ENCODE peak calls at places on chromosomes 7 and 10, in seven cellular contexts. M, I, B, Q, G, O and L are unnamed samples. For H3K36me3, the result is how much of the 10 kb centered on the place peaks cover.

GRCh38 chr7:47142169-47142866 is 439.6 kb downstream of the TNS3 start:
- DNase-seq in G (no peak), I (no peak), M (no peak), O (no peak), B (peak), Q (no peak), L (no peak)

GRCh38 chr7:50321678-50322077 is 17.2 kb downstream of the IKZF1 start:
- DNase-seq in B (no peak), M (no peak), G (no peak), I (no peak), O (no peak), Q (no peak), L (no peak)

GRCh38 chr7:140881507-140882228 is 43.1 kb downstream of the BRAF start:
- DNase-seq in O (no peak), I (no peak), Q (no peak), M (no peak), B (no peak), G (no peak), L (no peak)

GRCh38 chr7:116180302-116180701 is 30.0 kb upstream of the TES start:
- DNase-seq in Q (no peak), I (no peak), G (peak), O (peak), M (no peak), B (peak), L (no peak)

GRCh38 chr7:127885843-127886242 is 145.4 kb downstream of the LRRC4 start:
- DNase-seq in M (peak), B (no peak), G (no peak), O (no peak), Q (peak), I (peak), L (no peak)

GRCh38 chr7:7221602-7222038 is 39.3 kb downstream of the C1GALT1 start:
- DNase-seq in I (no peak), O (no peak), Q (peak), M (no peak), G (no peak), B (peak), L (no peak)

GRCh38 chr10:98195132-98195531 is 60.7 kb downstream of the R3HCC1L start:
- DNase-seq in B (no peak), Q (no peak), O (no peak), I (no peak), G (no peak), M (no peak), L (peak)

GRCh38 chr10:42623929-42624328 is 14.4 kb downstream of the ZNF33B start:
- DNase-seq in G (no peak), O (no peak), Q (no peak), M (no peak), I (no peak), B (no peak), L (no peak)

GRCh38 chr7:108561047-108561619 is 8.4 kb downstream of the THAP5 start:
- DNase-seq in I (no peak), G (no peak), Q (no peak), M (no peak), O (no peak), B (no peak), L (no peak)

GRCh38 chr10:126670056-126670743 is at the start of gene C10orf90:
- DNase-seq in M (no peak), I (no peak), B (no peak), G (no peak), O (no peak), Q (no peak), L (no peak)

GRCh38 chr10:13483073-13483472 is 45.7 kb downstream of the BEND7 start:
- DNase-seq in M (no peak), I (no peak), G (no peak), O (no peak), Q (no peak), B (no peak), L (no peak)

GRCh38 chr10:13489035-13489434 is 39.8 kb downstream of the BEND7 start:
- DNase-seq in G (peak), O (no peak), Q (no peak), I (no peak), M (no peak), B (no peak), L (no peak)

GRCh38 chr10:13483951-13484350 is 44.9 kb downstream of the BEND7 start:
- DNase-seq in M (no peak), G (no peak), Q (no peak), B (no peak), O (no peak), I (no peak), L (no peak)

GRCh38 chr10:13481690-13482089 is 47.1 kb downstream of the BEND7 start:
- DNase-seq in G (no peak), B (no peak), Q (no peak), I (no peak), M (no peak), O (no peak), L (no peak)

DNA sequence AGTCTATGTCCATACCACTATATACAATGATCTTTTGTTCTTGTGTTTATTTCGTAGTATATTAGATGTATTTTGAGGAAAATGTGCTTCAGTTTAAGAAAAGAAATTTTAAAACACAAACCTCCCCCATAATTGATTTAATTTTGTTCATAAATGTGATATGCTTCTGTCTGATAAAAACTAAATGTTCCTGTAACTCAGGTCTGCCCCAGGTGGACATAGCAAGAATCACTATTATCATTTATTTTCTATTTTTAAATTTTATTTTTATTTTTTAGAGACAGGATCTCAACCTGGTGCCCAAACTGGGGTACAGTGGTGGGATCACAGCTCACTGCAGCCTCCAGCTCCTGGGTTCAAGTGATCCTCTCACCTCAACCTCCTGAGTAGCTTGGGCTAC is 43.2 kb downstream of the BEND7 start:
- DNase-seq in G (no peak), O (no peak), B (peak), I (no peak), M (no peak), Q (no peak), L (no peak)
- TF ChIP-seq CTCF in G (peak), O (no peak), B (peak), I (no peak), M (peak), Q (no peak), L (peak)

GRCh38 chr7:94422136-94422535 is 27.4 kb downstream of the COL1A2 start:
- DNase-seq in B (no peak), O (no peak), Q (no peak), I (no peak), G (no peak), M (no peak), L (no peak)

GRCh38 chr7:94424336-94424735 is 29.6 kb downstream of the COL1A2 start:
- DNase-seq in M (no peak), B (no peak), Q (no peak), G (no peak), I (no peak), O (no peak), L (no peak)

GRCh38 chr7:94421711-94422110 is 27.0 kb downstream of the COL1A2 start:
- DNase-seq in I (no peak), Q (no peak), O (no peak), B (no peak), G (no peak), M (no peak), L (no peak)

GRCh38 chr7:94423116-94423515 is 28.4 kb downstream of the COL1A2 start:
- DNase-seq in I (no peak), M (no peak), B (no peak), Q (no peak), O (no peak), G (no peak), L (no peak)

DNA sequence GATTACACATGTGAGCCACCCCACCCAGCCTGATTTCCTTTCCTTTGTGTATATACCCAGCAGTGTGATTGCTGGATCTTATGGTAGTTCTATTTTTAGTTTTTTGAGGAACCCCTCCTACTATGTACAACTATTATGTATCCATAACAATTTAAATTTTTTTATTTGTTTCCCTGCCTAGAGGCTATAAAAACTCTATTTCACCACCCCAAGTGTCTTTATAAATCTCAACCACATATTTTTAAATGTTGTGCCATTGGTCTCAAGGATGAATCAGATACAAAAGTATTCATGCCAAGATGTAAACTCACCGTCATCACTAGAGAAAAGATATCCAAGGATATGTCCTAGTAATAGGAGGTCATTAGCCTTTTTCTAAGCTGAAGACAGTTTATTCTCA is 29.2 kb downstream of the COL1A2 start:
- DNase-seq in B (peak), M (no peak), I (no peak), G (no peak), Q (no peak), O (no peak), L (no peak)
- H3K36me3 ChIP-seq in B (under half), M (under half), I (half or more), G (half or more), Q (half or more), O (under half), L (under half)

GRCh38 chr10:30359373-30360206 is 10.5 kb upstream of the MTPAP start:
- DNase-seq in O (peak), M (peak), I (no peak), B (peak), Q (peak), G (peak), L (peak)
- TF ChIP-seq CTCF in O (peak), M (peak), I (peak), B (peak), Q (peak), G (peak), L (peak)

GRCh38 chr10:7795605-7796004 is 7.6 kb downstream of the ATP5F1C start:
- DNase-seq in Q (no peak), G (no peak), I (no peak), O (no peak), B (no peak), M (peak), L (no peak)
- H3K36me3 ChIP-seq in Q (under half), G (under half), I (under half), O (under half), B (under half), M (under half), L (under half)

DNA sequence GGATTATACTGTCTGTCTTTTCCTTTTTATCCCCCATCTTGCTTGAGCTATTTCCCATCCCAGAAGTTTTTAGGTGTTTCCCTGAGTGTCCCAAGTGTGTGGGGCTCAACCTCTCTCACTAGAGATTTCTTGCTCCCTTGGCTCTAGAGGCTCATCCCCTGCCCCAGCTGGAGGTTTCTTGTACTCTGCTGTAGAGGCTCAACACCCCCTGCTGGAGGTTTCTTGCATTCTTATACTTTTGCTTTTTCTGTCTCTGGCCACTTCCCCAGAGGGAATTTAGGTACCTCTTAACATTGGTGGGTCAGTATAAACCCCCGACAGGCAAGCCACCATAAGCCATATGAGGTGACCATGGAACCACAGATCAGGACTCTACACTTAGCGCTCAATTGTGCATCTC is 114.2 kb upstream of the FAM3C start:
- DNase-seq in O (peak), M (peak), Q (no peak), B (no peak), G (no peak), I (no peak), L (no peak)
- TF ChIP-seq CTCF in O (peak), M (no peak), Q (no peak), B (no peak), G (no peak), I (no peak), L (no peak)

DNA sequence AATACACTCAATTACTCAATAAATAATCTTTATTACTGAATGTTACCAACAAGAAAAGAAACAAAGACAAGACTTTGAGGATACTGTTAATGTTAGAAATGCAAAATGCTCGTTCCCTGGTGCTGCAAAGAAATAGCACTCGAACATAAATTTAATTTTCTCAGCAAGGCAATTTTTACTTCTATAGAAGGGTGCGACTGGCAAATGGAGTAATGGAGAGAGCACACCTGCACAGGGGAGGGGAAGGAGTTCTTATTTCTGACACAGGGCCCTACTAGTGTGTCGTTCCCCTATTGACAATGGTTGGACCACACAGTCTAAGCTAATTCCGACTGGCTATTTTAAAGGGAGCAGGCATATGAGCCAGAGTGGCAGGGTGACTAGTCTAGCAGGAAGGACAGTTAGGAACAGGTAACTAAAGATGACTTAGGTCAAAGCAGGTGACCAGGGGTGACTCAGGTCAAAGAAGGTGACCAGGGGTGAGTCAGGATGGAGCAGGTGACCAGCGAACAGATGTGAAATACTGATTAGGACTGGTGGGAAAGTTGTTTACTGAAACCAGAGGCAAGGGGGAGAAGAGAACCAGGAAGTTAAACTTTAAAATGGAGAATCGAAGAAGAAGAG is 119.1 kb downstream of the RNF32 start:
- DNase-seq in I (no peak), G (no peak), M (no peak), O (no peak), Q (no peak), B (no peak), L (no peak)
- H3K36me3 ChIP-seq in I (under half), G (under half), M (under half), O (under half), Q (under half), B (under half), L (under half)

GRCh38 chr7:115052706-115053105 is 130.8 kb downstream of the MDFIC start:
- DNase-seq in G (peak), M (no peak), O (no peak), Q (no peak), I (no peak), B (no peak), L (no peak)
- TF ChIP-seq CTCF in G (peak), M (no peak), O (no peak), Q (no peak), I (no peak), B (no peak), L (no peak)